ENCODE peak calls at places on chromosome 10, in five cellular contexts. Y is GM23248, X is prostate gland, U is cardiac muscle cell, O is aorta. B is an unnamed sample. For H3K4me1, the result is how much of the 10 kb centered on the place peaks cover.

GRCh38 chr10:123611876-123612275 is 54.3 kb upstream of the GPR26 start:
- DNase-seq in U (no peak), X (no peak), Y (no peak), O (no peak), B (no peak)

GRCh38 chr10:102770792-102771191 is 27.0 kb downstream of the WBP1L start:
- DNase-seq in X (no peak), U (no peak), O (no peak), Y (peak), B (no peak)

GRCh38 chr10:68870545-68871104 is 30.5 kb upstream of the DDX50 start:
- DNase-seq in Y (no peak), U (no peak), O (no peak), X (no peak), B (peak)

GRCh38 chr10:77692782-77693181 is 55.2 kb upstream of the KCNMA1 start:
- DNase-seq in O (no peak), Y (peak), X (no peak), U (peak), B (peak)

GRCh38 chr10:74855027-74855426 is 28.6 kb downstream of the KAT6B start:
- DNase-seq in O (no peak), X (no peak), U (no peak), Y (peak), B (no peak)

GRCh38 chr10:119538632-119539358 is 3.7 kb downstream of the RGS10 start:
- DNase-seq in U (no peak), X (no peak), O (no peak), Y (peak), B (no peak)

GRCh38 chr10:128087884-128088695 is 38.1 kb downstream of the MKI67 start:
- DNase-seq in O (no peak), U (no peak), Y (no peak), X (no peak), B (no peak)

GRCh38 chr10:101566333-101567164 is 21.5 kb downstream of the POLL start:
- DNase-seq in X (no peak), Y (peak), U (peak), O (peak), B (peak)

GRCh38 chr10:94320285-94320914 is 42.3 kb downstream of the NOC3L start:
- DNase-seq in X (peak), Y (peak), U (peak), O (peak), B (peak)

GRCh38 chr10:56349611-56350010 is 11.4 kb downstream of the ZWINT start:
- DNase-seq in Y (no peak), U (no peak), O (no peak), X (no peak), B (no peak)

GRCh38 chr10:98378722-98379121 is 36.3 kb downstream of the PYROXD2 start:
- DNase-seq in Y (peak), O (no peak), U (no peak), X (no peak), B (peak)

GRCh38 chr10:120538091-120538490 is 81.1 kb downstream of the PLPP4 start:
- DNase-seq in X (no peak), Y (no peak), U (no peak), O (no peak), B (no peak)

GRCh38 chr10:4266387-4267083 is 481.5 kb upstream of the KLF6 start:
- DNase-seq in U (peak), Y (peak), X (no peak), O (no peak), B (peak)

GRCh38 chr10:61887772-61888171 is 13.7 kb upstream of the ARID5B start:
- DNase-seq in O (no peak), U (no peak), X (no peak), Y (no peak), B (no peak)

GRCh38 chr10:19096674-19097073 is 48.1 kb downstream of the MALRD1 start:
- DNase-seq in O (no peak), Y (no peak), U (no peak), X (no peak), B (no peak)

GRCh38 chr10:121245799-121246198 is 352.4 kb downstream of the FGFR2 start:
- DNase-seq in U (no peak), Y (no peak), X (peak), O (no peak), B (no peak)

GRCh38 chr10:85491652-85492051 is 874.9 kb downstream of the GRID1 start:
- DNase-seq in O (no peak), Y (no peak), U (no peak), X (no peak), B (no peak)
- H3K27ac ChIP-seq in O (no peak), Y (no peak), U (no peak), X (no peak), B (no peak)

GRCh38 chr10:6141296-6142151 is 52.7 kb downstream of the RBM17 start:
- DNase-seq in X (peak), U (peak), Y (peak), O (peak), B (peak)
- H3K4me3 ChIP-seq in X (peak), U (no peak), Y (peak), O (no peak), B (peak)

DNA sequence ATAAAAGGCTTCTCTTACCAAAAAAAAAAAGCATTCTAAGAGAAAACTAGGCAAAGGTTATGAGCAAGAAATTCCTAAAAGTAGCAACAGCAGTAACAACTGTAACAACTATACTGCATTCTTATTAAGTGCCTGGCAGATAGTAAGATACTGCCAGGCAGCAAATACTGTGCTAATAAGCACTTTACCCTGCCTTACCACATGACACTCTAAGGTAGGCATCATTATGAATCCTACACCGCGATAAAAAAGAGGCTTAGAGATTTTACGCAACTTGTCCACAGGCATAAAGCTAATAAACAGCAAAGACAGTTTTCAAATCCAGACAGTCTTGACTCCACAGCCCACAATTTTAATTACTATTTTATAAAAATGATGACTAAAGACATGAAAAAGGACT is 83.2 kb downstream of the USP6NL start:
- DNase-seq in Y (no peak), O (no peak), X (no peak), U (no peak), B (no peak)
- H3K4me1 ChIP-seq in Y (under half), O (under half), X (under half), U (under half), B (under half)

GRCh38 chr10:124652200-124652599 is 92.0 kb downstream of the FAM53B start:
- DNase-seq in X (no peak), Y (no peak), U (no peak), O (no peak), B (no peak)

GRCh38 chr10:124652701-124653100 is 91.5 kb downstream of the FAM53B start:
- DNase-seq in O (no peak), Y (no peak), U (no peak), X (no peak), B (no peak)

GRCh38 chr10:124653811-124654651 is 90.1 kb downstream of the FAM53B start:
- DNase-seq in U (no peak), X (peak), Y (peak), O (no peak), B (peak)

GRCh38 chr10:124654686-124655085 is 89.5 kb downstream of the FAM53B start:
- DNase-seq in O (no peak), Y (no peak), U (no peak), X (peak), B (no peak)

DNA sequence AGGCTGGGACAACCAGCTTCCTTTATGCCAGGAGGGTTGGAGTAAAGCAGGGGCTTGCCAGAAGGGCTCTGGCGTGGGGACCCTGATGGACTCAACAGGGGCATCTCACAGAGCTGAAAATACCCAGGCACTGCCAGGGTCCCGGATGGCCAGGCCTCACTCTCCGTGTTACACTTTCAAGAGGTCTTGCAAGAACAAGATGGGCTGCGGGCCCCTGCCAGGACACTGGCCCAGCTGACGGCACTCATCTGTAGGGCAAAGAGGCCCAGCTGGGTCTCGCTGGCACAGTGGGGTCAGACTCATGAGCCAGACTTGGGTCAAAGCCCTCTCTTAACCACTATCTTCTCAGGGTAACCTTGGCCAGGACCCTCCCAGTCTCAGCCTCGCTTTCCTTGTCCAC is 90.9 kb downstream of the FAM53B start:
- DNase-seq in Y (no peak), X (no peak), O (no peak), U (no peak), B (no peak)
- H3K27ac ChIP-seq in Y (no peak), X (no peak), O (no peak), U (no peak), B (no peak)

DNA sequence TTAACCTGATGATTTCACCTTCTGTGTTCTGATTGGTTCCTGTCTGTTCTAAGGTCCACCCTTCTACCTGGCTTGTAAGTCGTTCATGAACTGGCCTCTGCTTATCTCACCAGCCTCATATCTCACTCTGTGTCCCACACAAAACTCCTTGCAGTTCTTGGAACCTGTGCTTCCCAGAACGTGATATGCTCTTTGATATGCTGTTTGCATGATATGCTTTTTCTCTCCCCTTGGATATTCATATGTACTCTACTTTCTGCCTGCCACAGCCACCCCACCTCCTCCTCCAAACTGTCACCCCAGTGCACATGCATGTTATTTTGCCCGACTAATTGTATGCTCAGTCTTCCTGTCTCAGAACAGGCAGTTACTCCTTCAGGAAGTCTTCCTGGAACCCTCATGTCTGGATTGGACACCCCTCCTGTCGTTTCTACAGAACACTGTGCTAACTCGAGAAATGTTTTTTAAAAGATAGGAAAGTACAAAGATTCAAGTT is 1.9 kb upstream of the ITPRIP start:
- DNase-seq in O (no peak), Y (no peak), U (no peak), X (no peak), B (no peak)
- H3K4me3 ChIP-seq in O (no peak), Y (peak), U (no peak), X (no peak), B (no peak)

GRCh38 chr10:86335831-86336230 is 30.8 kb downstream of the GRID1 start:
- DNase-seq in X (no peak), O (no peak), Y (no peak), U (no peak), B (no peak)
- H3K4me1 ChIP-seq in X (under half), O (under half), Y (under half), U (under half), B (under half)

B was measured in astrocyte.